ENCODE peak calls at places on chromosomes 11 and 22, in six cellular contexts. Q is heart left ventricle; K is stimulated activated CD8-positive, alpha-beta memory T cell treated with anti-CD3 and anti-CD28 coated beads, Interleukin-4, amount 100 ng/mL, for 1 hour; T is H7; J is stimulated activated CD4-positive, alpha-beta T cell treated with anti-CD3 and anti-CD28 coated beads, Interleukin-1b, Interleukin-23, amount 100 ng/mL, for 4 hours; Z is T-helper 9 cell. E is an unnamed sample.

GRCh38 chr11:75939992-75940391 is 125.0 kb downstream of the UVRAG start:
- DNase-seq in Q (no peak), K (no peak), T (no peak), J (no peak), Z (no peak), E (no peak)

GRCh38 chr11:27471067-27471587 is 1.5 kb downstream of the LGR4 start:
- DNase-seq in Q (peak), K (no peak), T (peak), J (no peak), Z (no peak), E (no peak)

GRCh38 chr22:44196241-44196640 is 15.5 kb downstream of the PARVG start:
- DNase-seq in Q (no peak), K (no peak), T (no peak), J (no peak), Z (no peak), E (no peak)

GRCh38 chr11:75325713-75326438 is 25.6 kb downstream of the ARRB1 start:
- DNase-seq in Q (peak), K (no peak), T (peak), J (peak), Z (no peak), E (peak)

GRCh38 chr11:45657496-45658260 is 7.7 kb downstream of the CHST1 start:
- DNase-seq in Q (no peak), K (no peak), T (peak), J (no peak), Z (no peak), E (no peak)

GRCh38 chr11:72058416-72059034 is 21.8 kb downstream of the NUMA1 start:
- DNase-seq in Q (no peak), K (no peak), T (no peak), J (no peak), Z (no peak), E (no peak)

GRCh38 chr22:46596032-46596441 is 24.1 kb upstream of the GRAMD4 start:
- DNase-seq in Q (peak), K (no peak), T (no peak), J (no peak), Z (no peak), E (no peak)

GRCh38 chr11:86671386-86672006 is 920 bp downstream of the ME3 start:
- DNase-seq in Q (peak), K (no peak), T (peak), J (peak), Z (no peak), E (no peak)

GRCh38 chr11:93967944-93968343 is 53.2 kb upstream of the HEPHL1 start:
- DNase-seq in Q (no peak), K (no peak), T (no peak), J (no peak), Z (no peak), E (no peak)

GRCh38 chr11:44955019-44955738 is 4.5 kb upstream of the TP53I11 start:
- DNase-seq in Q (peak), K (no peak), T (peak), J (no peak), Z (no peak), E (no peak)

GRCh38 chr11:76787271-76787670 is 4.1 kb downstream of the TSKU start:
- DNase-seq in Q (no peak), K (no peak), T (no peak), J (no peak), Z (no peak), E (no peak)

GRCh38 chr11:6703247-6704063 is 20.3 kb upstream of the MRPL17 start:
- DNase-seq in Q (peak), K (no peak), T (peak), J (no peak), Z (no peak), E (no peak)